ENCODE peak calls at places on chromosome 12, in five cellular contexts. U, O, J, F and T are unnamed samples.

GRCh38 chr12:45336331-45336730 is 120.4 kb downstream of the ANO6 start:
- DNase-seq in F (no peak), O (no peak), U (no peak), J (no peak), T (no peak)

GRCh38 chr12:94145231-94145979 is 3.0 kb upstream of the PLXNC1 start:
- DNase-seq in J (no peak), F (no peak), U (no peak), O (no peak), T (peak; percentile 16)

GRCh38 chr12:8681129-8681902 is 16.5 kb upstream of the RIMKLB start:
- DNase-seq in F (no peak), O (no peak), U (no peak), J (no peak), T (no peak)

GRCh38 chr12:3332190-3332589 is 158.8 kb upstream of the PRMT8 start:
- DNase-seq in O (no peak), U (no peak), F (no peak), J (no peak), T (no peak)

GRCh38 chr12:112705037-112705632 is 86.4 kb upstream of the RPH3A start:
- DNase-seq in J (peak; percentile 38), O (no peak), F (no peak), U (no peak), T (no peak)

GRCh38 chr12:59651230-59651920 is 55.5 kb downstream of the SLC16A7 start:
- DNase-seq in U (no peak), J (no peak), F (peak; percentile 9), O (no peak), T (no peak)

GRCh38 chr12:21939435-21939834 is 1.8 kb downstream of the ABCC9 start:
- DNase-seq in U (no peak), F (no peak), J (peak; percentile 9), O (no peak), T (no peak)

GRCh38 chr12:95674631-95675030 is 115.9 kb downstream of the NTN4 start:
- DNase-seq in U (no peak), F (peak; percentile 15), O (no peak), J (no peak), T (no peak)

GRCh38 chr12:102216086-102216691 is 18.6 kb upstream of the PMCH start:
- DNase-seq in U (no peak), F (no peak), J (no peak), O (no peak), T (peak; percentile 35)

GRCh38 chr12:90729741-90730140 is 225.2 kb downstream of the CCER1 start:
- DNase-seq in U (no peak), F (no peak), J (no peak), O (no peak), T (peak; percentile 38)

GRCh38 chr12:38890102-38890501 is 15.3 kb downstream of the CPNE8 start:
- DNase-seq in F (no peak), O (no peak), J (no peak), U (no peak), T (no peak)

GRCh38 chr12:2177751-2178150 is 125.0 kb downstream of the CACNA1C start:
- DNase-seq in F (no peak), J (no peak), U (no peak), O (no peak), T (no peak)

GRCh38 chr12:43893670-43894069 is 57.8 kb downstream of the TMEM117 start:
- DNase-seq in U (no peak), J (no peak), F (no peak), O (no peak), T (no peak)

GRCh38 chr12:133129368-133130037 is 571 bp downstream of the ZNF891 start:
- DNase-seq in O (no peak), U (no peak), J (no peak), F (peak; percentile 2), T (no peak)

GRCh38 chr12:69929531-69929930 is 104.5 kb downstream of the MYRFL start:
- DNase-seq in U (no peak), F (no peak), O (no peak), J (no peak), T (no peak)

GRCh38 chr12:130715996-130716917 is at the start of gene RIMBP2:
- DNase-seq in U (no peak), O (no peak), F (no peak), J (peak; percentile 71), T (no peak)

GRCh38 chr12:90851800-90852718 is 102.9 kb downstream of the CCER1 start:
- DNase-seq in O (no peak), J (no peak), F (peak; percentile 69), U (no peak), T (no peak)

GRCh38 chr12:52847335-52848102 is 1.3 kb downstream of the KRT78 start:
- DNase-seq in J (no peak), F (no peak), O (no peak), U (no peak), T (no peak)

GRCh38 chr12:110312581-110313360 is 31.7 kb downstream of the ATP2A2 start:
- DNase-seq in O (no peak), J (no peak), F (no peak), U (no peak), T (no peak)

GRCh38 chr12:88185988-88186387 is 43.9 kb downstream of the TMTC3 start:
- DNase-seq in F (no peak), J (no peak), U (peak; percentile 3), O (no peak), T (peak; percentile 1)

GRCh38 chr12:112183591-112184021 is 58.2 kb downstream of the TRAFD1 start:
- DNase-seq in U (peak; percentile 25), J (peak; percentile 67), F (no peak), O (peak; percentile 15), T (no peak)

GRCh38 chr12:92719674-92720073 is 16.9 kb downstream of the PLEKHG7 start:
- DNase-seq in U (no peak), O (no peak), J (no peak), F (no peak), T (no peak)

GRCh38 chr12:16189849-16190248 is 87.6 kb downstream of the SLC15A5 start:
- DNase-seq in U (no peak), J (peak; percentile 77), F (peak; percentile 29), O (no peak), T (no peak)

GRCh38 chr12:26768611-26769603 is 64.1 kb downstream of the ITPR2 start:
- DNase-seq in U (no peak), F (peak; percentile 98), O (no peak), J (no peak), T (no peak)

GRCh38 chr12:95663525-95663924 is 112.2 kb upstream of the USP44 start:
- DNase-seq in J (no peak), F (peak; percentile 23), U (no peak), O (no peak), T (no peak)

GRCh38 chr12:110636516-110636915 is 22.6 kb downstream of the TCTN1 start:
- DNase-seq in F (no peak), O (no peak), U (peak; percentile 42), J (no peak), T (no peak)

GRCh38 chr12:79765157-79765556 is 74.4 kb upstream of the PAWR start:
- DNase-seq in J (no peak), F (no peak), U (no peak), O (no peak), T (no peak)

GRCh38 chr12:38488866-38489265 is 172.3 kb downstream of the ALG10B start:
- DNase-seq in F (no peak), O (no peak), J (no peak), U (no peak), T (no peak)

GRCh38 chr12:10718279-10718821 is 4.8 kb downstream of the YBX3 start:
- DNase-seq in F (no peak), J (no peak), U (no peak), O (no peak), T (no peak)

GRCh38 chr12:23534196-23534595 is 415.3 kb downstream of the SOX5 start:
- DNase-seq in F (no peak), U (no peak), O (no peak), J (no peak), T (no peak)
- TF ChIP-seq ZNF274 in F (no peak), U (no peak), O (no peak), J (no peak), T (no peak)

DNA sequence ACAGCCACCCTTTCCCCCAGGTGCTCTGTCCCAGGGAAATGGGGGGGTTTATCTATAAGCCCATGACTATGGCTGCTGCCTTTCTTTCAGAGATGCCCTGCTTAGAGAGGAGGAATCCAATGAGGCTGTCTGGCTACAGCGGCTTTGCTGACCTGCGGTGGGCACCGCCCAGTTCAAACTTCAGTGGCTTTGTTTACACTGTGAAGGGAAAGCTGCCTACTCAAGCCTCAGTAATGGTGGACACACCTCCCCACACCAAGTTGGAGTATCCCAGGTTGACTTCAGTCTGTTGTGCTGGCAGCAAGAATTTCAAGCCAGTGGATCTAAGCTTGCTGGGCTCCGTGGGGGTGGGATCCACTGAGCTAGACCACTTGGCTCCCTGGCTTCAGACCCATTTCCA is 869.2 kb downstream of the SLC6A15 start:
- DNase-seq in U (no peak), O (no peak), J (no peak), F (peak; percentile 46), T (no peak)
- TF ChIP-seq ZNF274 in U (no peak), O (no peak), J (no peak), F (no peak), T (no peak)

GRCh38 chr12:118498171-118498570 is 121.8 kb downstream of the SUDS3 start:
- DNase-seq in O (no peak), F (no peak), J (no peak), U (no peak), T (no peak)
- TF ChIP-seq ZNF274 in O (no peak), F (no peak), J (no peak), U (no peak), T (no peak)

GRCh38 chr12:121508533-121508932 is 72.3 kb downstream of the KDM2B start:
- DNase-seq in O (no peak), F (no peak), U (no peak), J (no peak), T (no peak)
- TF ChIP-seq ZNF274 in O (no peak), F (no peak), U (no peak), J (no peak), T (no peak)

GRCh38 chr12:99767809-99768208 is 120.3 kb downstream of the GARIN6 start:
- DNase-seq in F (no peak), O (no peak), J (no peak), U (no peak), T (peak; percentile 7)
- TF ChIP-seq ZNF274 in F (no peak), O (no peak), J (no peak), U (no peak), T (no peak)

DNA sequence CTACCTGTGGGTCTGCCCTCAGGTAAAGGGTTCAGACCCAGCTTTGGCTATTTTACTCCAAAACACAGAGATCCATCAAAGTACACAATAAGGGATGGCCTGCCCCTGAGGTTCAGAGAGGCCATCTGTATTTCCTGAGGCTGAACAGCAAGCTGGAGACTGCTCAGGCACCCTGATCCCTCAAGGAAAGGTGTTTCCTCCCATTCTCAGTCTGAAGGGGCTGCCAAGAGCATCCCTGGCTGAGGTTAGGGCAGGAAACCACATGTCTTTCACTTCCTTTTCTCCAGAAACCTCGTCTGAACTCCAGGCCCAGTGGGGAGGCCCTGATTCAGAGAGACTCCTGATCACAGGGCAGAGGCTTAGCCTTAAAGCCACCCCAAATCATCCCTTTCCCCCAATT is 1.5 kb downstream of the RILPL1 start:
- DNase-seq in U (peak; percentile 9), F (no peak), J (no peak), O (no peak), T (no peak)
- TF ChIP-seq ZNF274 in U (no peak), F (no peak), J (no peak), O (no peak), T (no peak)